ENCODE peak calls at places on chromosomes 1 and 21, in seven cellular contexts. W, E, N, P, U, R and C are unnamed samples.

GRCh38 chr21:42361286-42361685 is 5.0 kb downstream of the TFF1 start:
- DNase-seq in E (no peak), N (no peak), U (no peak), P (no peak), W (no peak), R (no peak), C (no peak)

GRCh38 chr1:152836881-152837280 is 5.8 kb upstream of the LCE6A start:
- DNase-seq in W (no peak), R (no peak), U (no peak), N (no peak), E (no peak), P (no peak), C (no peak)

GRCh38 chr21:44931137-44931500 is 8.7 kb upstream of the SLX9 start:
- DNase-seq in P (no peak), R (no peak), N (no peak), E (peak; percentile 58), W (no peak), U (no peak), C (no peak)

GRCh38 chr1:52602328-52603300 is at the start of gene GPX7:
- DNase-seq in R (no peak), P (no peak), W (no peak), U (no peak), N (peak; percentile 53), E (peak; percentile 55), C (peak; percentile 39)

GRCh38 chr1:183417691-183418491 is at the start of gene NMNAT2:
- DNase-seq in W (no peak), E (no peak), P (no peak), U (no peak), R (no peak), N (no peak), C (no peak)

GRCh38 chr1:48917901-48918603 is 141.4 kb upstream of the BEND5 start:
- DNase-seq in R (no peak), N (no peak), E (no peak), U (no peak), W (no peak), P (no peak), C (no peak)

GRCh38 chr1:170377896-170378634 is 153.9 kb upstream of the GORAB start:
- DNase-seq in N (no peak), P (no peak), U (no peak), W (no peak), R (no peak), E (no peak), C (no peak)

GRCh38 chr1:229434005-229434640 is at the start of gene ACTA1:
- DNase-seq in R (no peak), E (no peak), U (peak; percentile 47), N (no peak), P (no peak), W (no peak), C (no peak)

GRCh38 chr1:5933676-5934057 is 58.6 kb downstream of the NPHP4 start:
- DNase-seq in E (no peak), R (no peak), P (no peak), N (no peak), U (no peak), W (no peak), C (no peak)

GRCh38 chr1:41135196-41135947 is 106.7 kb downstream of the SCMH1 start:
- DNase-seq in N (no peak), P (no peak), U (no peak), R (no peak), W (no peak), E (no peak), C (no peak)

GRCh38 chr1:226677121-226678020 is 61.7 kb downstream of the ITPKB start:
- DNase-seq in W (peak; percentile 98), R (peak; percentile 95), P (no peak), E (peak; percentile 80), U (no peak), N (peak; percentile 80), C (peak; percentile 57)

GRCh38 chr21:39373634-39374033 is 24.7 kb upstream of the HMGN1 start:
- DNase-seq in P (no peak), W (no peak), E (no peak), U (no peak), R (no peak), N (no peak), C (no peak)

GRCh38 chr1:32907435-32907834 is 6.2 kb upstream of the TMEM54 start:
- DNase-seq in W (no peak), P (no peak), N (no peak), R (no peak), E (no peak), U (no peak), C (no peak)

DNA sequence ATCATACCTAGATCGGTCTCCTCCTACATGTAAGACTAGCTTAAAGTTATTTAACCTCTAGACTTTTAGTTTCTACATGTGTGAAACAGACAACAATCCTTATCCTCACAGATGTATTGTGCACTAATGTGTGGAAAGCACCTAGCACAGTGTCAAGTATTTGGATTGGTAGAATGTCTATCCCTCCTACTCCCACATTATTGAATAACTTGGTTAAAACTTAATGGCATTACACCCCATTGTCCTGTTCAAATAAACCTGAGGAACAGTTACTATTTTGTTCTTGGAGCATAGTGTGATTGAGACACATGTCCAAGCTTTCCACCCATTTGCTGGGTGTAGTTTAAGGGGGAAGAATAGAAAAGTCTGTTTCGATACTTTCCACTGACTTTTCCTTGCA is 208.8 kb upstream of the JUN start:
- DNase-seq in N (no peak), P (no peak), W (no peak), E (no peak), R (no peak), U (no peak), C (no peak)
- H3K27me3 ChIP-seq in N (no peaks in the 10 kb centered on the region), P (no peaks in the 10 kb centered on the region), W (no peaks in the 10 kb centered on the region), E (no peaks in the 10 kb centered on the region), R (no peaks in the 10 kb centered on the region), U (no peaks in the 10 kb centered on the region), C (no peaks in the 10 kb centered on the region)

GRCh38 chr1:116431870-116432500 is 58.9 kb downstream of the ATP1A1 start:
- DNase-seq in R (no peak), E (no peak), U (no peak), P (no peak), W (peak; percentile 89), N (no peak), C (no peak)

GRCh38 chr1:116433283-116434257 is 60.5 kb downstream of the ATP1A1 start:
- DNase-seq in P (no peak), U (no peak), E (no peak), R (no peak), N (no peak), W (peak; percentile 89), C (peak; percentile 69)

GRCh38 chr1:116434849-116435248 is 61.8 kb downstream of the ATP1A1 start:
- DNase-seq in N (no peak), P (no peak), W (no peak), E (no peak), U (no peak), R (no peak), C (no peak)

GRCh38 chr1:116429821-116430374 is 56.9 kb downstream of the ATP1A1 start:
- DNase-seq in E (no peak), P (no peak), N (no peak), R (no peak), W (peak; percentile 77), U (no peak), C (no peak)

DNA sequence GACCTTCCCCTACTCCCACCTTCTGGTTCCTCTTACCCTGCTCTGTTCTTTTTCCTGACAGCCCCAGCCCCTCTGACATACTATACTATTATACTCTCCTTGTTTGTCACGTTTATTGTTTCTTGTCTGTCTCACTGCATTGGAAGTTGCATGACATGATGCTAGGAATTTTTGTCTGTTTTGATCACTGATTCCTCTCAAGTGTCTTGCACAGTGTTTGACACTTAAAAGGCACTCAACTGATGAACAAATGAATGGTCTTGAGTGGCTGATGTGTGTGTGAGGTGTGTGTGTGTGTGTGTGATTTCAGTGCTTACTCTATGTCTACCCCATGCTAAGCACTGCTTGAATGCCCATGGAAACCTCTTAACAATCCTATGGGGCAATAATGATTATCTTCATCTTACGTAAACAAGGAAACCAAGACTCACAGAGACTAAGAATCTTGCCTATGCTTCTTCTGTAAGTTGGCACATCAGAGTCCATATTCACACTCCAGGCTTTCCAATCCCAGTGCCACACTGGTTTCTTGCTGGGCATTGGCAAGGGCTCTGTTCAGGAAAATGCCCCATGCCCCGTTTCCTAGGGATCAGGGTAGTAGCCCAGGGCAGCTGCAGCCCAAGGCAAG is 59.7 kb downstream of the ATP1A1 start:
- DNase-seq in N (no peak), E (no peak), U (no peak), R (no peak), P (no peak), W (peak; percentile 62), C (no peak)
- TF ChIP-seq EP300 in N (no peak), E (no peak), U (no peak), R (no peak), P (no peak), W (no peak), C (no peak)

DNA sequence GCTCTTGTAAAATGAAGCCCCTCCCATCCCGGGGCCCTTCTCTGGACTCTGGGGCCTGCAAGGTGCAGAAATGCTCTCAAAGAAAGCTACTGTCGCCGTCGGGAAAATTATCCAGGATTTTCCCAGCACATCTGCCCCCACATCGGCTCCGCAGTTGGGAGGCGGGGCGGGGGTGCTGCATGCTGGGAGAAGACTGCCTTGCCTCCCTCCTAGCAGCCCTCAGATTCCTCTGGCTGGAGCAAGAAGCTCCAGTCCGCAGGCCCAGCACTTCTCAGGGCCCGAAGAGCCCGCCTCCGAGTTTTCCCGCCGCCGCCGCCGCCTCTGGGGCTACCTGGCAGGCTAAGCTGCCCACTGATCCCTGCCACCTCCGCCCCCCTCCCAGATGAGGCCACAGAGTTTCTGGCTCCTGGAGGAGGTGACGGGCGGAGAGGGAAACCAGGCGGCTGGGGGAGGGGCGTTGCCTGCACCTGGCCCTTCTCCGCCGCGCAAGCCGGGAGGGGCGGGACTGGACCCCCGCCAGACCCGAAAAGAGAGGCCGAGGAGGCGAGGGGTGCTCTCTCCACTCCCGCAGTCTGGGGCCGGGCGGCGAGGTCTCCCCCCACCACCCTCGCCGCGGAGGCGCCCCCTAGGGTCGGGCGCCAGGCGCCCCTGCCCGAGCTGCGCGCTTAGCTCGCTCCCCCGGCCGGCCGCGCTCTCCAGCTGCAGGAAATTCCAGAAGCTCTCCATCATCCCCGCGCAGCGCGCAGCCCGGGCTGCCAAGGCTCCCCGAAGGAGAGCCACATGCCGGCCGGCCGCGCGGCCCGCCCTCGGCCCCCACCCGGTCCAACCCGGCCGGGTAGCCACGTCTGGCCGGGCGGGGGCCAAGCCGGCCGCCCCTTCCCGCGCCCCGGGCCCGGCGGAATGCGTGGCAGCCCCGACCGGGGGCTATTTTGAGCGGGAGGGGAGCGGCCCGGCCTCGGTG is 28.8 kb downstream of the AHDC1 start:
- DNase-seq in R (no peak), E (peak; percentile 80), N (peak; percentile 88), U (no peak), W (no peak), P (no peak), C (peak; percentile 84)
- H3K4me1 ChIP-seq in R (peaks cover 86% of the 10 kb centered on the region), E (peaks cover 65% of the 10 kb centered on the region), N (peaks cover 52% of the 10 kb centered on the region), U (peaks cover 42% of the 10 kb centered on the region), W (peaks cover 97% of the 10 kb centered on the region), P (no peaks in the 10 kb centered on the region), C (peaks cover 79% of the 10 kb centered on the region)

DNA sequence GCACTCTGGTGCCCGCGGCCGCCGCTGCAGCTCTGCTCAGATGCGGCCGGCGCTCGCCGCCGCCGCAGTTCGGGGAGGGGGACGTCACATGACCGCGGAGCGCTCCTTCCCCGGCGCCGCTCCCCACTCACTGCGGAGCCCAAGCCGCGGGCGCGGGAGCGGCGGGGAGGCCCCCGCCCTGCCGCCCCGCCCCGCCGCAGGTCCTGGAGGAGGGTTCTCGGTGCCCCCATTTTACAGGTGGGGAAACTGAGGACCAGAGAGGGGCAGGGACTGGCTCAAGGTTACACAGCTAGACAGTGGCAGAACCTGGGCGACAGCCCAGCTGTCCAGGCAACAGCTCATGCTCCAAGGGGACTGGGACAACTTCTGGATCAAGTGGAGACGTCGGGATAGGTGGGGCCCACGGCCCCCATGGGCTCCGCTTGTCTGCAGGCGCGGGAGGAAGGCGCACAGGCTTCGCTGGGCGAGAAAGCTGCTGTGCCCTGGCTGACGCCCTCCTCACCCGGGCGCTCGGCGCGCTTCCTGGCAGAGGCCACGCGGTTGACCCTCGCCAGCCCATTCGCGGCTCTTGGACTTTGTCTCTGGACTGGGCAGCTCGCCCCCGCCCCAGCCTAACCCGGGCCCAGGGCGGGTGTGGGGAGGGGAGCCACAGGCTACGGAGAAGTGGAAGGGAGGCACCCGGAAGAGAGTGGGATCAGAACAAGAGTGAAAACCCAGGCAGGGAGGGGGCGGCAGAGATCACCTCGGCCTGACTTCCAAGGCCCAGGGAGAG is at the start of gene RAP1GAP:
- DNase-seq in N (no peak), P (no peak), R (no peak), U (no peak), E (no peak), W (no peak), C (peak; percentile 58)
- H3K27me3 ChIP-seq in N (no peaks in the 10 kb centered on the region), P (no peaks in the 10 kb centered on the region), R (peaks cover 30% of the 10 kb centered on the region), U (peaks cover 28% of the 10 kb centered on the region), E (no peaks in the 10 kb centered on the region), W (peaks cover 57% of the 10 kb centered on the region), C (no peaks in the 10 kb centered on the region)